ENCODE peak calls at places on chromosomes 16 and 17, in four cellular contexts. Y, W, I and M are unnamed samples. For H3K9me3, the result is how much of the 10 kb centered on the place peaks cover.

GRCh38 chr17:49190932-49191331 is 19.4 kb downstream of the GNGT2 start:
- DNase-seq in W (no peak), Y (no peak), I (no peak), M (no peak)

GRCh38 chr17:42118545-42118944 is 2.6 kb downstream of the KAT2A start:
- DNase-seq in W (peak), Y (no peak), I (no peak), M (no peak)

GRCh38 chr16:75341934-75342811 is 90.7 kb upstream of the BCAR1 start:
- DNase-seq in Y (no peak), W (no peak), I (no peak), M (no peak)

GRCh38 chr16:50585331-50585776 is 37.2 kb downstream of the NKD1 start:
- DNase-seq in W (no peak), I (peak), Y (no peak), M (peak)

GRCh38 chr17:64499805-64500486 is 3.1 kb upstream of the POLG2 start:
- DNase-seq in W (no peak), Y (no peak), I (no peak), M (no peak)

GRCh38 chr17:57939797-57940196 is 15.4 kb downstream of the CUEDC1 start:
- DNase-seq in W (no peak), I (peak), Y (no peak), M (peak)

GRCh38 chr16:10121496-10121895 is 60.7 kb downstream of the GRIN2A start:
- DNase-seq in Y (no peak), W (no peak), I (no peak), M (no peak)

GRCh38 chr16:19344224-19344801 is 58.8 kb downstream of the CLEC19A start:
- DNase-seq in I (peak), W (no peak), Y (no peak), M (no peak)

GRCh38 chr17:15431766-15432165 is 35.7 kb downstream of the CDRT4 start:
- DNase-seq in Y (no peak), W (no peak), I (no peak), M (no peak)

GRCh38 chr16:62225675-62226074 is 189.4 kb upstream of the CDH8 start:
- DNase-seq in Y (no peak), I (peak), W (peak), M (peak)

GRCh38 chr17:28131592-28131991 is 89.1 kb downstream of the NLK start:
- DNase-seq in W (no peak), Y (no peak), I (no peak), M (no peak)

GRCh38 chr17:7405413-7405881 is 1.6 kb upstream of the TMEM256 start:
- DNase-seq in I (no peak), W (peak), Y (no peak), M (no peak)

DNA sequence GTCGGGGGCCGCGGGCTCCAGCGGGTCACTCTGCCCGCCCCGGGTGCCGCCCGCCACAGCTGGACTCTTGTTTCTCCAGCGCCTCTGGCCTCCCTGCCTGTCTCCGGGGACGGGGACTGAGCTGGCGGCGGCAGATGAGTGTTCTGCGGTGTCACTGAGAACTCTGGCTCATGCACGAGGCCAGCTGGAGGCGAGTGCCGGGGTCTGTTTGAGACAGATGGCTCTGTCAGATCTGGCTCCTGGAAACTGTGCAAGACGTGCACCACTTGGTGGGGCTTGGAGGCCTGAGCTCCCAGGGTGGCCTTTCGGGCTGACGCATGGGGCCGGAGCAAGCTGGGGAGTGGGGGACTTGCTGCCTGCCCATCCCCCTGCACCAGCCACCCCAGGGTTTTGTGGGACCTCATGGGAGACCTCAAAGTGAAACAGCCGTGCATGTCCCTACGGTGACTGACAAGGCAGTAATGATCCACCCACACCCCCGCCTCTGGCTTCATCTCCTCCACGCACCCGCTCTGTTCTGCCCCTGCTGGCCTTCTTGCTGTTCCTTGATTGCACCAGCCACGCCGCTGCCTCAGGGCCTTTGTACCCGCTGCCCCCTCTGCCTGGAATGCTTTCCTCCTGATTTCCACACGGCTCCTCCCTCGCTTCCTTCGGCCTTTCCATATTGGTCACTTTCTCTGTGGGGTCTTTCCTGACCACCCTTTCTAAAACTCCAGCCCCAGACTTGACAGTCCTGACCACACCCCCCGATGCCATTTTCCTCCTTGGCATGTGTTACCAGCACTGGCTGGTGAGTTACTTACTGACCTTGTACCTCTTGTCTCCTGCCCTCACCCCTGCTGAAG is 174.9 kb upstream of the CIBAR2 start:
- DNase-seq in W (no peak), Y (no peak), I (peak), M (peak)
- H3K27ac ChIP-seq in W (no peak), Y (no peak), I (peak), M (peak)

GRCh38 chr17:83200746-83201145 is 121.3 kb downstream of the METRNL start:
- DNase-seq in Y (no peak), W (no peak), I (peak), M (peak)

GRCh38 chr17:83200231-83200699 is 120.9 kb downstream of the METRNL start:
- DNase-seq in I (peak), W (no peak), Y (peak), M (peak)

GRCh38 chr17:83196973-83197880 is 117.8 kb downstream of the METRNL start:
- DNase-seq in W (no peak), I (peak), Y (no peak), M (peak)

GRCh38 chr17:83199500-83200201 is 120.2 kb downstream of the METRNL start:
- DNase-seq in W (no peak), I (peak), Y (no peak), M (peak)

GRCh38 chr17:83198366-83199341 is 119.2 kb downstream of the METRNL start:
- DNase-seq in I (peak), W (no peak), Y (no peak), M (peak)
- H3K4me3 ChIP-seq in I (peak), W (peak), Y (peak), M (no peak)

DNA sequence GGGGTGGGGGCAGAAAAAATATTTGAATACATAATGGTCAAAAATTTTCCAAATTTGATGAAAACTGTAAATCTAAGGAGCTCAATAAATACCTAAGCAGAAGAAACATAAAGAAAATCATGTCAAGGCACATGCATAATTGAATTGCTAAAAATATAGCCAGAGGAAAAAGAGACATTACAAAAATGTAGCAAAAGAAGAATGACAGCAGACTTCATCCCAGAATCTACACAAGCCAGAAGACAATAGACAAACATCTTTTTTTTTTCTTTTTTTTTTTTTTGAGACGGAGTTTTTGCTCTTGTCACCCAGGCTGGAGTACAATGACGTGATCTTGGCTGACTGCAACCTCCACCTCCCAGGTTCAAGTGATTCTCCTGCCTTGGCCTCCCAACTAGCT is 62.0 kb upstream of the ATP2A3 start:
- DNase-seq in I (no peak), Y (no peak), W (no peak), M (no peak)
- H3K9me3 ChIP-seq in I (under half), Y (under half), W (under half), M (under half)

DNA sequence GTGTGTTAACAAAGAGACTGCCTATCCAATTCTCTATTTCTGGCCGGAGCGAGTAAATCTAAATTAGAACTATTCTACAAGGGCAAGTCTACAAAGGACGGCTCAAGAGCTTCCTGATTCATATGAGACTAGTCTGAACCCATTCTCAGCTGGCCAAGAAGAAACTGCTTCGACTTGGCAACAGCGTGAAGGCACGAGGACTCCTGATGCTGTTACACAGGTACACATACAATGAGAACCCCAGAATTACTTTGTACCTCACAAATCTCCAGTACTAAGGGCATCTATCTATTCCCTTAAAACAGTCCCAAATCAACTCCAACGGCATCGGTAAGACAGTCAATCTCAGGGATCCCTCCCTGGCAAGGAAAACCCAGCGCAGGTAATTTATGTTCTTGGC is 1.5 kb downstream of the CRK start:
- DNase-seq in I (no peak), Y (no peak), W (no peak), M (peak)
- H3K27ac ChIP-seq in I (peak), Y (peak), W (peak), M (peak)

GRCh38 chr17:82020874-82021727 is 1.6 kb downstream of the CENPX start:
- DNase-seq in Y (no peak), I (peak), W (peak), M (peak)
- H3K4me3 ChIP-seq in Y (peak), I (no peak), W (no peak), M (no peak)

GRCh38 chr17:61996916-61997605 is 68.0 kb downstream of the MED13 start:
- DNase-seq in W (no peak), Y (no peak), I (no peak), M (no peak)

GRCh38 chr17:61997649-61998048 is 67.4 kb downstream of the MED13 start:
- DNase-seq in I (no peak), Y (no peak), W (no peak), M (no peak)

GRCh38 chr17:62004388-62004787 is 60.7 kb downstream of the MED13 start:
- DNase-seq in Y (no peak), W (no peak), I (no peak), M (no peak)

GRCh38 chr17:62000186-62000585 is 64.9 kb downstream of the MED13 start:
- DNase-seq in W (no peak), Y (no peak), I (no peak), M (no peak)

DNA sequence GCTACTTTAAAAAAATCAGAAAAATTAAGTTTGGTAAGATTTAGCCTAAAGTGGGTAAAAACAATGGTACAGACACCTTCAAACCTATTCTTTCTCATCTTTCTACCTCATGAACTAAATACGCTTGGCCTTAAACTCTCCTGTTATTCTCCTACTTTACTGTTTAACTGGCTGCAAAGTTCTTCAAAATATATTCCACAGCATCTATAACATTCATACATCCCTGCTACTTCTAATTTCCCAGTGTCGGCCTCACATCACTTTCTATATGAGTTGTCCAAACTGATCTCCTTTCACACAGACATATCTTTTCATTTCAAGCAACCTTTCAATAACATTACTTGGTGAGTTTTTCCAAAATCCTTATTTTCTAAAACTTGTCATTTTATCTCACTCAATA is 64.0 kb downstream of the MED13 start:
- DNase-seq in Y (no peak), W (no peak), I (no peak), M (no peak)
- H3K9me3 ChIP-seq in Y (under half), W (under half), I (under half), M (under half)

GRCh38 chr16:1688807-1689560 is 10.9 kb downstream of the JPT2 start:
- DNase-seq in Y (no peak), W (no peak), I (peak), M (no peak)

GRCh38 chr16:1690810-1691209 is 12.7 kb downstream of the JPT2 start:
- DNase-seq in I (no peak), W (no peak), Y (no peak), M (no peak)

GRCh38 chr16:1691956-1692355 is 13.9 kb downstream of the JPT2 start:
- DNase-seq in W (no peak), I (no peak), Y (no peak), M (no peak)

GRCh38 chr16:1691276-1691675 is 13.2 kb downstream of the JPT2 start:
- DNase-seq in W (no peak), I (no peak), Y (no peak), M (no peak)

GRCh38 chr16:1689853-1690252 is 11.8 kb downstream of the JPT2 start:
- DNase-seq in Y (no peak), W (no peak), I (no peak), M (no peak)
- H3K27ac ChIP-seq in Y (no peak), W (no peak), I (peak), M (no peak)

GRCh38 chr16:85947511-85948509 is 48.8 kb downstream of the IRF8 start:
- DNase-seq in I (no peak), W (peak), Y (no peak), M (no peak)
- H3K4me3 ChIP-seq in I (peak), W (peak), Y (peak), M (no peak)

GRCh38 chr17:74190807-74191206 is 12.7 kb upstream of the RPL38 start:
- DNase-seq in W (no peak), Y (no peak), I (peak), M (peak)
- H3K9me3 ChIP-seq in W (under half), Y (under half), I (under half), M (under half)

GRCh38 chr17:81043319-81043724 is 8.4 kb downstream of the BAIAP2 start:
- DNase-seq in I (no peak), Y (no peak), W (no peak), M (no peak)
- H3K27ac ChIP-seq in I (peak), Y (no peak), W (no peak), M (peak)